ENCODE peak calls at places on chromosomes 16 and 17, in six cellular contexts. D is Panc1, B is A549, F is GM23338, W is K562, J is HCT116. Y is an unnamed sample.

GRCh38 chr17:11430766-11431165 is 167.5 kb upstream of the DNAH9 start:
- DNase-seq in D (no peak), B (no peak), F (no peak), W (no peak), J (no peak), Y (no peak)

GRCh38 chr17:75843577-75844529 is at the start of gene UNC13D:
- DNase-seq in D (no peak), B (no peak), F (no peak), W (peak; percentile 89), J (no peak), Y (peak; percentile 93)

GRCh38 chr16:64019339-64019738 is 1102.5 kb downstream of the CDH11 start:
- DNase-seq in D (no peak), B (no peak), F (peak; percentile 41), W (no peak), J (no peak), Y (no peak)

GRCh38 chr17:42843358-42843934 is 934 bp upstream of the AOC2 start:
- DNase-seq in D (peak; percentile 43), B (peak; percentile 91), F (peak; percentile 80), W (peak; percentile 65), J (peak; percentile 51), Y (peak; percentile 42)

GRCh38 chr17:52233632-52234031 is 75.1 kb upstream of the CA10 start:
- DNase-seq in D (no peak), B (no peak), F (no peak), W (no peak), J (no peak), Y (no peak)

GRCh38 chr17:49906511-49907136 is 58.8 kb upstream of the TAC4 start:
- DNase-seq in D (no peak), B (no peak), F (no peak), W (no peak), J (no peak), Y (no peak)

GRCh38 chr17:6676802-6677157 is 25.2 kb downstream of the C17orf100 start:
- DNase-seq in D (no peak), B (no peak), F (no peak), W (no peak), J (no peak), Y (no peak)

GRCh38 chr16:27326738-27327585 is 13.2 kb downstream of the IL4R start:
- DNase-seq in D (no peak), B (peak; percentile 84), F (peak; percentile 89), W (no peak), J (peak; percentile 68), Y (peak; percentile 88)

GRCh38 chr17:4500188-4500565 is 1.5 kb downstream of the SPNS2 start:
- DNase-seq in D (no peak), B (peak; percentile 35), F (no peak), W (no peak), J (no peak), Y (no peak)

GRCh38 chr17:4501295-4501949 is 2.7 kb downstream of the SPNS2 start:
- DNase-seq in D (no peak), B (no peak), F (no peak), W (no peak), J (no peak), Y (no peak)

GRCh38 chr17:4499431-4500187 is 928 bp downstream of the SPNS2 start:
- DNase-seq in D (no peak), B (peak; percentile 38), F (peak; percentile 66), W (no peak), J (no peak), Y (peak; percentile 54)

GRCh38 chr17:4497101-4497824 is 1.4 kb upstream of the SPNS2 start:
- DNase-seq in D (no peak), B (peak; percentile 40), F (no peak), W (no peak), J (no peak), Y (no peak)

GRCh38 chr17:4498461-4499397 is at the start of gene SPNS2:
- DNase-seq in D (no peak), B (peak; percentile 93), F (peak; percentile 88), W (peak; percentile 59), J (no peak), Y (no peak)
- TF ChIP-seq REST in D (no peak), B (no peak), F (no peak), W (no peak), J (no peak), Y (no peak)

DNA sequence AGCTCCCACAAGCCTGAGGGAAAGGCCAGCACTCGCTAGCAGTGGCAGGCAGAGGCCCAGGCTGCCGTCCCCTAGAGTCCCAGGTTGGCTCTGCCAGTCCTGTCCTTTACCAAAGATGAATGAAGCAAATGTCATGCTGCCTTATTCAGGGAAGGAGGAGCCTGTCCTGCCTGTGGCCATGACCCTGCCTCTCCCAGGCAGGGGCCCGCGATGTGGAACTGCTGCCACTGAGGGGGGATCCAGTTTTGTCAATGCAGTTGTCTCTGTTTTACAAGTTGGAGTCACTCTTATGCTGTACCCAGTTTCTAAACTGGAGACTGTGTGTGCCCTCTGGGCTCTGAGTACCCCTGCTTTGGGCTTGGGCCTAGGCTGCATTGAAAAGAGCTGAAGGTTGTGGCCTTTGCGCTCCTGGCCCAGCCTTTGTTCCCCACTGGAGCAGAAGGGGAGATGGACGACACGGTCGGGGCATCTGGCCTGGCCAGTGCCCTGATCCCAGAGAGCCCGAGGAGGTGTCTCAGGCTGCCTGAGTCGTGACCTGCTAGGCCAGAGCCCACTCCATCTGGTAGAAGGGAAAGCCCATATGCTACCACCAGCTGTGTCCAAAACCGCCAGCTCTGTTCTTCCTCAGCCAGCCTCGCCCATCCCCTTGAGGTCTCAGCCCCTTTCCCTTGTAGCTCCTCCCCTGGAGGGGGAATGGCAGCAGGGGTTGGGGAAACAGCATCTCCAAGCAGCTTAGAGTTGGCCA is 5.5 kb downstream of the LIMD2 start:
- DNase-seq in D (no peak), B (no peak), F (peak; percentile 64), W (no peak), J (no peak), Y (no peak)
- TF ChIP-seq REST in D (no peak), B (no peak), F (no peak), W (no peak), J (no peak), Y (no peak)

GRCh38 chr16:59543641-59544040 is 809.5 kb upstream of the GOT2 start:
- DNase-seq in D (no peak), B (no peak), F (no peak), W (no peak), J (no peak), Y (no peak)
- TF ChIP-seq REST in D (no peak), B (no peak), F (no peak), W (no peak), J (no peak), Y (no peak)

GRCh38 chr16:25024900-25025299 is 9.7 kb upstream of the ARHGAP17 start:
- DNase-seq in D (no peak), B (no peak), F (no peak), W (no peak), J (no peak), Y (no peak)

GRCh38 chr16:25026621-25027020 is 11.5 kb upstream of the ARHGAP17 start:
- DNase-seq in D (no peak), B (no peak), F (no peak), W (no peak), J (no peak), Y (no peak)

GRCh38 chr16:25027281-25027680 is 12.1 kb upstream of the ARHGAP17 start:
- DNase-seq in D (no peak), B (no peak), F (no peak), W (no peak), J (no peak), Y (no peak)

GRCh38 chr16:25030420-25031131 is 15.4 kb upstream of the ARHGAP17 start:
- DNase-seq in D (no peak), B (no peak), F (no peak), W (no peak), J (no peak), Y (no peak)

GRCh38 chr16:25027781-25028180 is 12.6 kb upstream of the ARHGAP17 start:
- DNase-seq in D (no peak), B (no peak), F (no peak), W (no peak), J (no peak), Y (no peak)
- TF ChIP-seq REST in D (no peak), B (no peak), F (no peak), W (no peak), J (no peak), Y (no peak)

DNA sequence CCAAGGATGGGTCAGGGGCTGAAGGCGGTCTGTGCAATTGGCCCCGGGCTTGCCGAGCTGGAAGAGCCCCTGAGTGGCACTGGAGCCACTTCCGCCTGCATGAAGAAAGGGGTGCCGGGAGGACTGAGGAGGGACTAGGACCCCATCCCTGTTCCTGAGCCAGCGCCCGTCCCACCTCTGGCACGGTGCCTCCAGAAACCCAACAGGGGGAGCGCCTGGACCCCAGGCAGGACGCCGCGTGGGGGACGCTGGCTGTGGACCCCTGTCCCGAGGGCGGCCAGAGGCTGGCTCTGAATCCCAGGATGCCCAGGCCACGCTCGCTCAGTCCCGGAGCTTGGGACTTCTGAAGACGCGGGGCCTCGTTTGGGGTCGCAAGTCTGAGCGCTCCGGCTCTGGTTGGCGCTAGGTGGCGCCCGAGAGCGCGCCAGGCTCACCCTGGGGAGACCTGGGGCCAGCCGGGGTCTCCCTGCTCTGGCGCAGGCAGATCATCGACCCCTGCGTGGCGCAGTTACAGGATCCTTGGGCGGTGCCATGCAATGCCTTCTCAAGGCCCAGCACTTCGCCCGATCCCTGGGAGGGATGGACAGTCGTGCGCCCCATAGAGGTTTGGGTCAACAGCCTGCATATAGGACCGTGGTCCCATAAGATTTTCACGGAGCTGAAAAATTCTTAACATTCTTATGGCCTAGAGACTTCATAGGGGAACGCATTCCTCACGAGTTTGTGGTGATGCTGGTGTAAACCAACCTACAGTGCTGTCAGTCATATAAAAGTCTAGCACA is 58.5 kb upstream of the CREBBP start:
- DNase-seq in D (no peak), B (peak; percentile 86), F (peak; percentile 90), W (peak; percentile 57), J (no peak), Y (peak; percentile 30)
- TF ChIP-seq REST in D (no peak), B (no peak), F (no peak), W (no peak), J (no peak), Y (no peak)

GRCh38 chr17:45794840-45795239 is 10.7 kb downstream of the CRHR1 start:
- DNase-seq in D (no peak), B (peak; percentile 66), F (peak; percentile 64), W (peak; percentile 18), J (no peak), Y (no peak)
- TF ChIP-seq REST in D (no peak), B (no peak), F (no peak), W (no peak), J (no peak), Y (no peak)

DNA sequence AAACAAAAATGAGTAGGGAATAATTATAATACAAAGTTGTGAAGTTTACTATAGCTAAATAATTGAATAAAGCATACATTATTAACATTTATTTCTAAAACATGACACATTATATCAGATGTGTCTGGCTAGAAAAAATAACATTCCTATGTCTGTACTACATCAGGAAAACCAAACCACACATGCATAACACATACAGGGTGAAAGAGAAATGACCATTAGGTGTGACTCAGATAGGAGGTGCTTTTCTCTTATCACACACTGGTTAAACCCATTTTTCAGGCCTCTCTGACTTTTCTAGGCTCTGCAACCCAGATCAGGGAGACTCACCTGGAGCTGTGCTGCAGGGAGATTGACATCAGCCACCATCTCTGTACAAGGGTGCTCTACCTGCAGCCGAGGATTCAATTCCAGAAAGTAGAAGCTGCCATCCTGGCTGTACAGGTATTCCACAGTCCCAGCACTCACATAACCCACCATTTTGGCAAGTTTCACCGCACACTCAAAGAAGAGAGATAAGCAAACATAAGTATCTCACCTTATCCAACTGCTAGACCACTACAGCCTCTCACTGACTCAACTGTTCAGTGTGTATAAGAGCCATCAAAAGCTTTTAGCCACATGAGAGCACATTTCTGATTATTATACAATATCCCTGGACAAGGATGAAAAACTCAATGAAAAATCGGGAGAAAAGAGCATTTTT is 116.6 kb upstream of the C17orf78 start:
- DNase-seq in D (no peak), B (no peak), F (no peak), W (no peak), J (no peak), Y (no peak)
- TF ChIP-seq REST in D (no peak), B (no peak), F (no peak), W (no peak), J (no peak), Y (no peak)

GRCh38 chr17:71959129-71959528 is 161.7 kb upstream of the SOX9 start:
- DNase-seq in D (no peak), B (peak; percentile 33), F (peak; percentile 17), W (no peak), J (peak; percentile 49), Y (no peak)
- TF ChIP-seq REST in D (no peak), B (no peak), F (no peak), W (no peak), J (no peak), Y (no peak)

Y was measured in HL-60.